ENCODE peak calls at places on chromosome 15, in five cellular contexts. One of them, this sample, is unnamed.

GRCh38 chr15:27059610-27060202 is 88.7 kb downstream of the GABRG3 start:
- DNase-seq in hypothalamus: no peak
- DNase-seq in glutamatergic neuron: peak
- DNase-seq in AG09309: no peak
- DNase-seq in foreskin melanocyte: peak
- DNase-seq in this sample: no peak

GRCh38 chr15:79811406-79812405 is 85.1 kb downstream of the MTHFS start:
- DNase-seq in AG09309: peak
- DNase-seq in hypothalamus: peak
- DNase-seq in glutamatergic neuron: no peak
- DNase-seq in foreskin melanocyte: peak
- DNase-seq in this sample: no peak

GRCh38 chr15:81037952-81038743 is 37.4 kb downstream of the TLNRD1 start:
- DNase-seq in AG09309: no peak
- DNase-seq in hypothalamus: no peak
- DNase-seq in glutamatergic neuron: no peak
- DNase-seq in foreskin melanocyte: no peak
- DNase-seq in this sample: no peak

GRCh38 chr15:29141206-29141907 is 128.3 kb downstream of the NSMCE3 start:
- DNase-seq in glutamatergic neuron: peak
- DNase-seq in AG09309: no peak
- DNase-seq in foreskin melanocyte: no peak
- DNase-seq in hypothalamus: no peak
- DNase-seq in this sample: no peak

GRCh38 chr15:70269991-70270751 is 172.5 kb upstream of the TLE3 start:
- DNase-seq in glutamatergic neuron: no peak
- DNase-seq in hypothalamus: no peak
- DNase-seq in foreskin melanocyte: peak
- DNase-seq in AG09309: no peak
- DNase-seq in this sample: no peak

GRCh38 chr15:48433226-48433886 is 102.1 kb downstream of the DUT start:
- DNase-seq in AG09309: no peak
- DNase-seq in foreskin melanocyte: peak
- DNase-seq in glutamatergic neuron: no peak
- DNase-seq in hypothalamus: no peak
- DNase-seq in this sample: no peak

GRCh38 chr15:81924667-81925183 is 121.1 kb downstream of the MEX3B start:
- DNase-seq in foreskin melanocyte: no peak
- DNase-seq in glutamatergic neuron: no peak
- DNase-seq in hypothalamus: no peak
- DNase-seq in AG09309: no peak
- DNase-seq in this sample: no peak

GRCh38 chr15:88913850-88914169 is 631 bp upstream of the MFGE8 start:
- DNase-seq in foreskin melanocyte: no peak
- DNase-seq in glutamatergic neuron: no peak
- DNase-seq in hypothalamus: no peak
- DNase-seq in AG09309: no peak
- DNase-seq in this sample: no peak

GRCh38 chr15:85646538-85647091 is 148.1 kb downstream of the KLHL25 start:
- DNase-seq in AG09309: peak
- DNase-seq in hypothalamus: no peak
- DNase-seq in foreskin melanocyte: no peak
- DNase-seq in glutamatergic neuron: no peak
- DNase-seq in this sample: no peak

GRCh38 chr15:94097567-94097966 is 133.8 kb upstream of the MCTP2 start:
- DNase-seq in AG09309: no peak
- DNase-seq in foreskin melanocyte: no peak
- DNase-seq in glutamatergic neuron: no peak
- DNase-seq in hypothalamus: no peak
- DNase-seq in this sample: no peak

GRCh38 chr15:65610871-65611718 is at the start of gene INTS14:
- DNase-seq in glutamatergic neuron: peak
- DNase-seq in hypothalamus: peak
- DNase-seq in foreskin melanocyte: peak
- DNase-seq in AG09309: peak
- DNase-seq in this sample: peak

GRCh38 chr15:67103869-67104268 is 38.5 kb downstream of the SMAD3 start:
- DNase-seq in AG09309: no peak
- DNase-seq in glutamatergic neuron: no peak
- DNase-seq in foreskin melanocyte: no peak
- DNase-seq in hypothalamus: no peak
- DNase-seq in this sample: no peak

GRCh38 chr15:78033864-78034263 is 43.6 kb downstream of the TBC1D2B start:
- DNase-seq in foreskin melanocyte: no peak
- DNase-seq in AG09309: no peak
- DNase-seq in glutamatergic neuron: no peak
- DNase-seq in hypothalamus: no peak
- DNase-seq in this sample: no peak

GRCh38 chr15:101329867-101330380 is 34.9 kb upstream of the SNRPA1 start:
- DNase-seq in glutamatergic neuron: no peak
- DNase-seq in hypothalamus: no peak
- DNase-seq in AG09309: no peak
- DNase-seq in foreskin melanocyte: no peak
- DNase-seq in this sample: no peak

GRCh38 chr15:80931191-80931590 is 58.4 kb downstream of the MESD start:
- DNase-seq in hypothalamus: no peak
- DNase-seq in glutamatergic neuron: no peak
- DNase-seq in AG09309: no peak
- DNase-seq in foreskin melanocyte: no peak
- DNase-seq in this sample: no peak

GRCh38 chr15:88243895-88244787 is 12.4 kb downstream of the NTRK3 start:
- DNase-seq in glutamatergic neuron: peak
- DNase-seq in hypothalamus: no peak
- DNase-seq in AG09309: no peak
- DNase-seq in foreskin melanocyte: peak
- DNase-seq in this sample: no peak

GRCh38 chr15:41861736-41862356 is 23.2 kb downstream of the PLA2G4B start:
- DNase-seq in hypothalamus: no peak
- DNase-seq in glutamatergic neuron: no peak
- DNase-seq in foreskin melanocyte: no peak
- DNase-seq in AG09309: no peak
- DNase-seq in this sample: no peak

GRCh38 chr15:98421419-98422085 is 226.8 kb upstream of the IGF1R start:
- DNase-seq in foreskin melanocyte: no peak
- DNase-seq in hypothalamus: peak
- DNase-seq in glutamatergic neuron: peak
- DNase-seq in AG09309: no peak
- DNase-seq in this sample: no peak

GRCh38 chr15:41506796-41507341 is 6.8 kb downstream of the LTK start:
- DNase-seq in foreskin melanocyte: no peak
- DNase-seq in hypothalamus: no peak
- DNase-seq in AG09309: no peak
- DNase-seq in glutamatergic neuron: no peak
- DNase-seq in this sample: no peak

GRCh38 chr15:94674251-94674650 is 442.9 kb downstream of the MCTP2 start:
- DNase-seq in glutamatergic neuron: no peak
- DNase-seq in AG09309: no peak
- DNase-seq in foreskin melanocyte: no peak
- DNase-seq in hypothalamus: no peak
- DNase-seq in this sample: no peak

GRCh38 chr15:74036271-74037170 is 42.0 kb downstream of the PML start:
- DNase-seq in foreskin melanocyte: peak
- DNase-seq in hypothalamus: no peak
- DNase-seq in AG09309: no peak
- DNase-seq in glutamatergic neuron: peak
- DNase-seq in this sample: no peak

GRCh38 chr15:40093224-40093842 is 15.3 kb downstream of the BMF start:
- DNase-seq in foreskin melanocyte: no peak
- DNase-seq in glutamatergic neuron: no peak
- DNase-seq in hypothalamus: no peak
- DNase-seq in AG09309: no peak
- DNase-seq in this sample: no peak

GRCh38 chr15:40293006-40293405 is 10.1 kb upstream of the ANKRD63 start:
- DNase-seq in hypothalamus: no peak
- DNase-seq in foreskin melanocyte: no peak
- DNase-seq in AG09309: no peak
- DNase-seq in glutamatergic neuron: no peak
- DNase-seq in this sample: no peak

GRCh38 chr15:84789762-84790161 is 27.4 kb upstream of the ALPK3 start:
- DNase-seq in glutamatergic neuron: no peak
- DNase-seq in hypothalamus: no peak
- DNase-seq in foreskin melanocyte: no peak
- DNase-seq in AG09309: no peak
- DNase-seq in this sample: no peak

GRCh38 chr15:62393196-62393595 is 228.1 kb upstream of the C2CD4B start:
- DNase-seq in hypothalamus: no peak
- DNase-seq in glutamatergic neuron: no peak
- DNase-seq in AG09309: no peak
- DNase-seq in foreskin melanocyte: no peak
- DNase-seq in this sample: no peak

GRCh38 chr15:31758126-31758525 is 272.2 kb upstream of the CHRNA7 start:
- DNase-seq in hypothalamus: peak
- DNase-seq in foreskin melanocyte: peak
- DNase-seq in AG09309: no peak
- DNase-seq in glutamatergic neuron: no peak
- DNase-seq in this sample: no peak

This sample was measured in cortex of kidney.